ENCODE peak calls at places on chromosomes 5 and 9, in seven cellular contexts. Y, I, H, E, A, O and C are unnamed samples.

GRCh38 chr5:14810941-14811573 is 60.5 kb downstream of the ANKH start:
- DNase-seq in Y (no peak), O (no peak), A (no peak), E (no peak), I (no peak), H (no peak), C (no peak)

GRCh38 chr5:11981986-11982385 is 77.7 kb upstream of the CTNND2 start:
- DNase-seq in E (no peak), H (no peak), Y (no peak), I (no peak), A (no peak), O (no peak), C (no peak)

GRCh38 chr5:71932131-71932635 is 175.1 kb upstream of the MAP1B start:
- DNase-seq in E (no peak), A (no peak), O (no peak), Y (no peak), H (no peak), I (no peak), C (no peak)

GRCh38 chr5:94423411-94423810 is 195.0 kb downstream of the KIAA0825 start:
- DNase-seq in O (no peak), E (no peak), H (no peak), I (no peak), A (no peak), Y (peak), C (no peak)

GRCh38 chr9:114953917-114954316 is 23.5 kb upstream of the TNFSF8 start:
- DNase-seq in E (no peak), H (no peak), O (peak), Y (peak), A (no peak), I (no peak), C (peak)

GRCh38 chr9:123339666-123340414 is 16.2 kb upstream of the CRB2 start:
- DNase-seq in O (no peak), E (no peak), H (no peak), I (peak), A (peak), Y (peak), C (no peak)

GRCh38 chr5:173155912-173156311 is 11.6 kb downstream of the BNIP1 start:
- DNase-seq in Y (no peak), E (no peak), H (no peak), I (no peak), O (no peak), A (no peak), C (no peak)

GRCh38 chr5:178346607-178347334 is 114.2 kb upstream of the PHYKPL start:
- DNase-seq in E (no peak), O (no peak), H (no peak), Y (no peak), I (no peak), A (no peak), C (no peak)

GRCh38 chr9:135502168-135502872 is 1.8 kb downstream of the MRPS2 start:
- DNase-seq in I (peak), E (no peak), O (no peak), Y (no peak), H (no peak), A (no peak), C (no peak)
- H3K4me3 ChIP-seq in I (no peak), E (no peak), O (no peak), Y (peak), H (peak), A (no peak), C (no peak)

GRCh38 chr9:21802418-21803000 is at the start of gene MTAP:
- DNase-seq in O (peak), E (peak), H (peak), Y (peak), A (peak), I (peak), C (peak)

GRCh38 chr9:21803674-21804048 is 1.2 kb downstream of the MTAP start:
- DNase-seq in I (no peak), Y (no peak), O (no peak), H (no peak), A (no peak), E (no peak), C (no peak)

GRCh38 chr9:21804336-21804735 is 1.9 kb downstream of the MTAP start:
- DNase-seq in I (no peak), E (no peak), A (no peak), H (no peak), Y (no peak), O (no peak), C (no peak)

GRCh38 chr9:21801683-21802417 is 586 bp upstream of the MTAP start:
- DNase-seq in A (no peak), H (peak), O (peak), Y (peak), E (no peak), I (peak), C (no peak)

GRCh38 chr9:21800931-21801682 is 1.3 kb upstream of the MTAP start:
- DNase-seq in E (no peak), I (no peak), Y (no peak), A (no peak), O (no peak), H (no peak), C (no peak)
- H3K4me3 ChIP-seq in E (peak), I (peak), Y (peak), A (peak), O (no peak), H (peak), C (no peak)

GRCh38 chr9:74500584-74500924 is 3.4 kb downstream of the RORB start:
- DNase-seq in A (no peak), O (no peak), H (no peak), I (no peak), E (no peak), Y (no peak), C (no peak)

GRCh38 chr9:74498616-74499095 is 1.5 kb downstream of the RORB start:
- DNase-seq in I (peak), E (no peak), H (no peak), A (no peak), O (no peak), Y (no peak), C (no peak)

GRCh38 chr9:74497750-74498615 is 848 bp downstream of the RORB start:
- DNase-seq in E (no peak), A (no peak), I (peak), H (peak), O (no peak), Y (peak), C (no peak)

GRCh38 chr9:74499770-74500583 is 2.8 kb downstream of the RORB start:
- DNase-seq in O (no peak), E (no peak), I (peak), Y (no peak), H (no peak), A (no peak), C (no peak)

DNA sequence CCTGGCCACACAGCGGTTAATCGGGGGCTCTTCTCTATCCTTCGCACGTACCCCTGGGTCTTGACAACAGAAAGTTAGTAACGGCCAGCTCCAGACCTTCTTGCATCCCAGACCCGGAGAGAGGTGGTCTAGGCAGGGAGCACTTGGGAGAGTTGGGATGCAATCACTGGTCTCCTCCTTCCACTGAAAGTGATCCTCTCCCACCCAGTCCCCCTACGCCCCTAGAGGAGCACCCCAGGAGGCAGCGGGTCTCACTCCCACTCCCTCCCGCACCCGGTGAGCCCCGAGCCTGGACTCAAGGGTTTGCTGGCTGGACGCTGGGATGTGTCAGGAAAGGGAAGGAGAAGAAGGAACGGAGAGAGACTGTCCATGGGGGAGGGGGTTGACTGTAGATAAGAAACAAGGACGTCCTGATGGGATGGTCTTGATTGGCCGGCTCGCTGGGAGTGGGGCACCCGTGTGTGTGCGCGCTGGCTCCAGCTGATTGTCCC is 2.0 kb downstream of the RORB start:
- DNase-seq in H (no peak), O (no peak), Y (no peak), E (no peak), I (peak), A (no peak), C (no peak)
- H3K4me3 ChIP-seq in H (no peak), O (no peak), Y (no peak), E (no peak), I (peak), A (no peak), C (no peak)

DNA sequence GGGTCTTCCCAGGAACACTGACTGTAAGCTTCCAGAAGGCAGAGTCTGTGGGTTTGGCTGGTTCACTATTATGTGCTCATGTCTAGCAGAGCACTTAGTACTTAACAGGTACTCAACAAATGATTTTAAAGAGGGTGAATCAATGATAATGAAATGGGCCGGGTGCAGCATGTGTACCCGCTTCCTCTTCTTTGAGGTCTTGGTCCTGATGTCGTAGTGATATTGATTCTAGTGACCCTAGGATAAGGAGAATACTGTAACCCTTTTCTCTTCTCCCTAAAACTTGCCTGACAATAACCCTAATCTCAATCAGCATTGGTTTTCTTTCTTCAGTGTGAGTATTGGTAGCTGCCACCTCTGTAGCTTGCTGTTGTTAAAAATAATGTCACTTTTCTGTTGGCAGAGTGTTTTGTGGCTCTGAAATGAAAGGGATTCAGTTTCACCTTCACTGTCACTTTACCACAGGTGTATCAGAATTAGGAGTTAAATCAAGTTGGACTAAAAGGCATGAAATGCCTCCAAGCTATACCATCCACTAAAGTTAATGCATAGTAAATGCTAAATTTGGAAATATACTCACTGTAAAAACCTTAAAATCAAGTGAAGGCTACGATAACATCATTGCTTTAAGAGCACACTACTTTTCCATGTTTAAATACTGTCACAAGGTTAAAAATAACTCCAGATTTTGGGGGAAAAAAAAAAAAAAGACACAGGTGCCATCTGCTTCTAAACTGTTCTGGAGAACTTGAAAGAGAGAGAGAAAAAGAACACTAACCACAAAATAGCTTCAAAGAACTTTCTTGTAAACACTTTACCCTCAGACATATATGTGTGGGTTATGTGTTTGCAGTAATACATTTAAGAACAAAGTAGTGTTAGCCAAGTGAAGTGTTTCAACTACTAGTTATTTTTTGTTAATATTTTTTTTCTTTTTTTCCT is 6.0 kb downstream of the CAMK4 start:
- DNase-seq in E (no peak), H (no peak), Y (no peak), O (no peak), A (no peak), I (no peak), C (no peak)
- H3K4me3 ChIP-seq in E (peak), H (no peak), Y (no peak), O (no peak), A (no peak), I (no peak), C (no peak)

GRCh38 chr9:34958411-34958982 is 412 bp downstream of the PHF24 start:
- DNase-seq in A (no peak), H (no peak), E (no peak), Y (no peak), I (no peak), O (no peak), C (no peak)

GRCh38 chr9:34954225-34954624 is 3.9 kb upstream of the PHF24 start:
- DNase-seq in E (no peak), I (no peak), A (no peak), O (no peak), H (no peak), Y (no peak), C (no peak)

GRCh38 chr9:34961574-34962480 is 3.7 kb downstream of the PHF24 start:
- DNase-seq in A (no peak), Y (no peak), E (no peak), H (no peak), O (no peak), I (no peak), C (no peak)

GRCh38 chr9:34956648-34957047 is 1.4 kb upstream of the PHF24 start:
- DNase-seq in Y (no peak), O (no peak), E (no peak), H (no peak), I (no peak), A (no peak), C (no peak)

DNA sequence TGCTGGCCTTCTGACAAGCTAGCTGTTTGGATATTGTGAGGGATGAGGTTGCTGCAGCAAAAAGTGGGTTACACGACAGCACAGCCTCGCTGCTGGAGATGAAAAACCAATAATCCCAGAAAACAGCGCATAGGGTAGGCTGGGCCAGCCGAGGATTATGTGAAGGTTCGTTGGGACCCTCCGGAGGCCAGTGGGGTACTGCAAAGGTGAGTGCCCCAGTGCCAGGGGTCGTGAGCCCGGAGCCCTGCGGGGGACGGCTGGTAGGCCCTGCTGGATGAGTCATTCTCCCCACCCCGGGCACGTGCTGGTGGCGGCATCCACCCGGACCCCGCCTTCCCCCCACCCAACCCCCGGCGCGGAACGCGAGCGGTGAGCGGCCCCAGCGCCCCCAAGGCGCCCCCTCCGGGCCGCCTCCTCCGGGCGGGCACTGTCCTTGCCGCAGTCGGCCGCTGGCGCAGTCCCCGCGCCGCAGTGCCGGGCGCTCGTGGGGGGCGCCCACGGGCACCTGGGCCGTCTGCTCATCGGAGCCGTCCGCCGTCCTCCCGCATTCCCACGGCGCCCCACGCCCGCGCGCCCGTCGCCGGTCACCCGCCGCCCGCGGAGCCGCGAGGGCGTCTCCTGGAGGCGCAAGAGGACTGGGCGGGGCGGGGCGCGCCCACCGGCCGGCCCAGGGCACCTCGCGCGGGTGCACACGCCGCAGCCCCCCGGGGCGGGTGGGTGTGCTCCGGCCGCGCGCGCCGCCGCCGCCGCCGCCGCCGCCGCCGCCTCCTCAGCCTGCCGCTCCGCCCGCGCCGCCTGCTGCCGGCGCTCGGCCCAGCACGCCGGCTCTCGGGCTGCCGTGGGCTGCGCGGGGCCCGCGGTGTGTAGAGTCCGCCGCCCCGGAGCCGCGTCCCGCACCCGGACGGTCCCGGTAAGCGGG is at the start of gene PHF24:
- DNase-seq in O (no peak), E (no peak), Y (peak), I (no peak), A (no peak), H (peak), C (no peak)
- H3K4me3 ChIP-seq in O (peak), E (peak), Y (peak), I (peak), A (no peak), H (no peak), C (peak)

GRCh38 chr5:77645995-77646639 is 7.6 kb upstream of the OTP start:
- DNase-seq in H (no peak), I (no peak), Y (no peak), E (no peak), A (no peak), O (no peak), C (no peak)
- H3K4me3 ChIP-seq in H (peak), I (peak), Y (no peak), E (no peak), A (no peak), O (no peak), C (no peak)

GRCh38 chr9:130451004-130451390 is 6.2 kb downstream of the ASS1 start:
- DNase-seq in O (no peak), I (peak), E (no peak), Y (no peak), H (no peak), A (no peak), C (no peak)

GRCh38 chr9:130452835-130453234 is 8.1 kb downstream of the ASS1 start:
- DNase-seq in E (no peak), H (no peak), Y (no peak), I (no peak), A (no peak), O (no peak), C (no peak)

GRCh38 chr9:130453487-130453886 is 8.7 kb downstream of the ASS1 start:
- DNase-seq in E (no peak), H (peak), A (no peak), Y (no peak), I (peak), O (no peak), C (no peak)

GRCh38 chr9:130450344-130451003 is 5.7 kb downstream of the ASS1 start:
- DNase-seq in E (no peak), O (no peak), A (no peak), H (no peak), I (no peak), Y (no peak), C (no peak)

DNA sequence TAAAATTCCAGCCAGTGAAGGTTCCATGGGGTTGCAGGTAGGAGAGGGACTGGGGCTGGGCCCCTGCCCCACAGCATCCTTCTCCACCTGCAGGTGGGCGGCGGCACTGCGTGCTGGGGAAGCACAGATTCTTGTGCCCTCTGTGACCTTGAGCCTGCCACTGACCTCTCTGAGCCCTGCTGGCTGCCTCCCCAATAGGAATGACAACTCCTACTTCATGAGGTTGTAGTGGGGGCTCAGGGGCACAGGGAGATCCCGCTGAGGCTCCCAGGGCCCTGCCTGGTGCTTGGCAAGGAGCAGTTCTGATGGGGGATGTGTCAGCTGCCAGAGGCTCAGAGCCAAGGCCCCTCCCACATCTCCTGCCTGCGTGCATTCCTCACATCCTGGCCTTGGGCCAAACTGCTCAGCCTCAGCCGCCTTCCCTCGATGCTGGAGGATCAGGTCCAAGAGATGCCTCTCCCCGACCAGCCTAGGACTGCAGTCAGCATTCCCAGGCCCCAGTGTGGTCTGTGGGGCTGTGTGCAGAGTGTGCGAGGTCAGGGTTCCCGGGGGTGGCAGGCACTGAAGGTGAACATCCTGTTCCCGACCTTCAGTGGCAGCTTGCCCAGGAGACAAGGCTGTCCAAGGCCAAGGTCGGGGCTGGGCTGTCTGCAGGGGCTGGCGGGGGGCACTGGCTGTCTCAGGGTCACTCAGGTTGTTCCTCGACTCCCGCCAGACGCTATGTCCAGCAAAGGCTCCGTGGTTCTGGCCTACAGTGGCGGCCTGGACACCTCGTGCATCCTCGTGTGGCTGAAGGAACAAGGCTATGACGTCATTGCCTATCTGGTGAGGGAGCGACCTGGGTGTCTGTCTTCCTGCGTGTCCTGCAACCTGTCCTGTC is 7.0 kb downstream of the ASS1 start:
- DNase-seq in E (no peak), Y (peak), H (peak), O (peak), A (no peak), I (peak), C (no peak)
- H3K4me3 ChIP-seq in E (no peak), Y (no peak), H (peak), O (no peak), A (no peak), I (no peak), C (no peak)